ENCODE peak calls at places on chromosomes 16 and 17, in four cellular contexts. H is NCI-H1930, W is dorsolateral prefrontal cortex, A is ascending aorta. R is an unnamed sample.

GRCh38 chr16:71467810-71468209 is 5.8 kb upstream of the ZNF23 start:
- DNase-seq in A (no peak), W (no peak), H (no peak), R (no peak)

GRCh38 chr17:43803758-43804157 is 23.5 kb downstream of the CFAP97D1 start:
- DNase-seq in W (no peak), H (no peak), A (no peak), R (no peak)

GRCh38 chr16:4915226-4915761 is 21.7 kb downstream of the PPL start:
- DNase-seq in W (no peak), A (no peak), H (no peak), R (no peak)

GRCh38 chr16:13756411-13756810 is 163.5 kb upstream of the ERCC4 start:
- DNase-seq in H (no peak), A (no peak), W (no peak), R (no peak)

GRCh38 chr17:4534928-4535666 is 20.1 kb downstream of the MYBBP1A start:
- DNase-seq in A (no peak), W (no peak), H (no peak), R (no peak)

GRCh38 chr17:71899317-71899716 is 221.5 kb upstream of the SOX9 start:
- DNase-seq in A (no peak), W (no peak), H (no peak), R (no peak)

GRCh38 chr17:6761817-6762216 is 6.0 kb downstream of the XAF1 start:
- DNase-seq in A (no peak), H (no peak), W (no peak), R (no peak)

GRCh38 chr16:66255647-66256046 is 110.8 kb upstream of the CDH5 start:
- DNase-seq in A (no peak), W (no peak), H (no peak), R (no peak)

GRCh38 chr17:19501219-19501618 is 32.4 kb upstream of the SLC47A1 start:
- DNase-seq in H (no peak), A (no peak), W (no peak), R (no peak)

GRCh38 chr16:47377156-47377555 is 83.7 kb downstream of the ITFG1 start:
- DNase-seq in W (no peak), A (no peak), H (no peak), R (no peak)

GRCh38 chr17:49968380-49969133 is 433 bp upstream of the DLX4 start:
- DNase-seq in H (no peak), W (no peak), A (no peak), R (peak)

GRCh38 chr16:84851192-84852127 is 31.7 kb downstream of the CRISPLD2 start:
- DNase-seq in W (no peak), H (no peak), A (no peak), R (no peak)

GRCh38 chr16:74601131-74601871 is 5.6 kb downstream of the GLG1 start:
- DNase-seq in W (no peak), A (no peak), H (no peak), R (no peak)

GRCh38 chr16:66335704-66336329 is 30.7 kb upstream of the CDH5 start:
- DNase-seq in W (peak), A (no peak), H (peak), R (peak)

GRCh38 chr17:81483862-81484194 is 28.8 kb downstream of the ACTG1 start:
- DNase-seq in A (no peak), H (no peak), W (no peak), R (no peak)

GRCh38 chr17:3475812-3476686 is at the start of gene ASPA:
- DNase-seq in W (no peak), A (no peak), H (no peak), R (no peak)

GRCh38 chr16:31371619-31372484 is 16.9 kb downstream of the ITGAX start:
- DNase-seq in H (no peak), A (no peak), W (no peak), R (no peak)

GRCh38 chr16:69316595-69317034 is 5.5 kb downstream of the VPS4A start:
- DNase-seq in H (no peak), A (no peak), W (no peak), R (no peak)

GRCh38 chr16:4272114-4272954 is 489 bp downstream of the TFAP4 start:
- DNase-seq in W (peak), H (peak), A (peak), R (no peak)

GRCh38 chr17:81420769-81421462 is 25.7 kb downstream of the BAHCC1 start:
- DNase-seq in H (no peak), W (peak), A (peak), R (no peak)

GRCh38 chr17:20095366-20096080 is 86.4 kb downstream of the SPECC1 start:
- DNase-seq in H (peak), W (peak), A (peak), R (no peak)

GRCh38 chr17:78555741-78556401 is 21.3 kb downstream of the DNAH17 start:
- DNase-seq in W (no peak), H (no peak), A (no peak), R (no peak)

GRCh38 chr17:65885484-65885883 is 306.4 kb downstream of the CEP112 start:
- DNase-seq in H (no peak), W (no peak), A (no peak), R (no peak)

GRCh38 chr16:29675811-29676643 is 3.0 kb upstream of the QPRT start:
- DNase-seq in A (no peak), H (no peak), W (no peak), R (no peak)

GRCh38 chr16:50393461-50394214 is 24.9 kb upstream of the BRD7 start:
- DNase-seq in H (no peak), A (peak), W (no peak), R (no peak)

GRCh38 chr16:81804134-81804610 is 25.1 kb downstream of the PLCG2 start:
- DNase-seq in W (no peak), A (no peak), H (no peak), R (no peak)

GRCh38 chr16:2015947-2016208 is 3.7 kb upstream of the NPW start:
- DNase-seq in H (no peak), A (no peak), W (no peak), R (no peak)

GRCh38 chr16:87206646-87207451 is 110.3 kb downstream of the C16orf95 start:
- DNase-seq in A (no peak), W (no peak), H (no peak), R (no peak)

GRCh38 chr16:78874241-78874983 is 726.1 kb downstream of the MAF start:
- DNase-seq in A (no peak), W (no peak), H (no peak), R (no peak)

GRCh38 chr16:64092284-64092683 is 1029.6 kb downstream of the CDH11 start:
- DNase-seq in W (no peak), H (no peak), A (no peak), R (no peak)

GRCh38 chr16:3971261-3971660 is 90.7 kb upstream of the CREBBP start:
- DNase-seq in H (no peak), A (no peak), W (no peak), R (no peak)

GRCh38 chr17:49439673-49440571 is 25.2 kb upstream of the PHB1 start:
- DNase-seq in H (no peak), W (no peak), A (no peak), R (no peak)

GRCh38 chr17:9244066-9245052 is 223.0 kb downstream of the NTN1 start:
- DNase-seq in W (no peak), H (no peak), A (peak), R (no peak)

GRCh38 chr16:56990407-56991286 is 1.3 kb downstream of the NLRC5 start:
- DNase-seq in A (peak), W (no peak), H (no peak), R (no peak)

GRCh38 chr17:49597928-49598655 is 22.4 kb downstream of the NXPH3 start:
- DNase-seq in H (no peak), W (no peak), A (no peak), R (no peak)